ENCODE peak calls at places on chromosomes 3 and 15, in nine cellular contexts. T is CD4-positive, alpha-beta memory T cell; M is endodermal cell; K is left cardiac atrium; J is amniotic stem cell; L is CD4-positive, CD25-positive, alpha-beta regulatory T cell; G is Kasumi-1; I is GM13976; S is activated gamma-delta T cell treated with Interleukin-2 at 50 U/mL for 16 hours. E is an unnamed sample.
A peak's percentile ranks its signal among the peaks of the same experiment; 100 is the strongest.

GRCh38 chr3:122183521-122183892 is at the start of gene CASR:
- DNase-seq in M (peak; percentile 74), K (no peak), J (no peak), I (peak; percentile 34), T (no peak), L (no peak), G (no peak), S (no peak), E (no peak)

GRCh38 chr3:115071611-115072010 is 75.5 kb downstream of the ZBTB20 start:
- DNase-seq in T (no peak), G (no peak), K (peak; percentile 22), S (no peak), J (no peak), M (no peak), I (no peak), L (no peak), E (no peak)

GRCh38 chr15:38054488-38054887 is 120.0 kb downstream of the TMCO5A start:
- DNase-seq in K (no peak), I (no peak), J (no peak), G (no peak), M (no peak), L (no peak), T (no peak), S (no peak), E (no peak)

GRCh38 chr15:58770519-58770856 is 614 bp upstream of the MINDY2 start:
- DNase-seq in K (no peak), G (no peak), J (no peak), L (no peak), S (no peak), I (peak; percentile 66), T (no peak), M (no peak), E (no peak)

GRCh38 chr3:68904578-68904977 is 27.8 kb downstream of the TAFA4 start:
- DNase-seq in J (no peak), S (no peak), M (no peak), L (no peak), I (no peak), K (no peak), G (no peak), T (no peak), E (no peak)

GRCh38 chr3:64687781-64688515 is at the start of gene ADAMTS9:
- DNase-seq in I (peak; percentile 21), S (no peak), J (no peak), L (no peak), T (no peak), M (peak; percentile 92), G (no peak), K (peak; percentile 89), E (no peak)

GRCh38 chr15:97929456-97930229 is 30.9 kb upstream of the ARRDC4 start:
- DNase-seq in G (no peak), L (no peak), J (no peak), S (no peak), I (no peak), M (no peak), T (no peak), K (no peak), E (no peak)

GRCh38 chr15:59232476-59232875 is 25.8 kb downstream of the LDHAL6B start:
- DNase-seq in L (no peak), J (peak; percentile 35), I (no peak), K (no peak), M (no peak), S (no peak), T (no peak), G (no peak), E (no peak)

GRCh38 chr15:39302936-39303335 is 277.9 kb upstream of the THBS1 start:
- DNase-seq in G (no peak), I (no peak), K (no peak), L (no peak), S (no peak), T (no peak), M (no peak), J (no peak), E (no peak)

GRCh38 chr3:31103181-31103580 is 208.7 kb upstream of the GADL1 start:
- DNase-seq in L (no peak), G (no peak), K (no peak), T (no peak), J (no peak), S (no peak), I (no peak), M (no peak), E (no peak)

GRCh38 chr3:183710231-183710630 is 12.6 kb downstream of the YEATS2 start:
- DNase-seq in M (no peak), T (no peak), L (no peak), G (no peak), K (no peak), J (no peak), I (no peak), S (no peak), E (no peak)

GRCh38 chr3:43647331-43648166 is 25.7 kb upstream of the ANO10 start:
- DNase-seq in T (no peak), M (no peak), J (no peak), K (no peak), L (no peak), G (no peak), S (no peak), I (no peak), E (no peak)

GRCh38 chr15:98311566-98312188 is 336.7 kb upstream of the IGF1R start:
- DNase-seq in S (peak; percentile 67), G (peak; percentile 85), T (peak; percentile 45), K (peak; percentile 80), I (peak; percentile 71), M (peak; percentile 92), L (peak; percentile 23), J (peak; percentile 26), E (peak; percentile 24)

GRCh38 chr3:24254649-24255048 is 240.0 kb downstream of the THRB start:
- DNase-seq in S (no peak), M (no peak), G (no peak), I (no peak), T (no peak), J (peak; percentile 34), K (no peak), L (no peak), E (no peak)

GRCh38 chr15:98160236-98160635 is 199.7 kb downstream of the ARRDC4 start:
- DNase-seq in T (peak; percentile 57), I (no peak), M (no peak), G (peak; percentile 94), L (no peak), K (no peak), S (peak; percentile 7), J (no peak), E (no peak)

GRCh38 chr3:156459434-156459833 is 95.5 kb downstream of the SSR3 start:
- DNase-seq in G (no peak), K (peak; percentile 31), J (no peak), I (no peak), M (no peak), S (no peak), L (no peak), T (no peak), E (no peak)

GRCh38 chr15:85905626-85906025 is 110.9 kb upstream of the KLHL25 start:
- DNase-seq in T (no peak), J (no peak), K (no peak), S (no peak), G (no peak), L (no peak), I (no peak), M (no peak), E (no peak)

GRCh38 chr3:9147215-9147895 is 102.1 kb downstream of the SRGAP3 start:
- DNase-seq in G (no peak), L (no peak), T (no peak), M (no peak), K (no peak), I (no peak), J (no peak), S (no peak), E (no peak)

GRCh38 chr3:13557417-13557816 is 8.5 kb downstream of the FBLN2 start:
- DNase-seq in I (no peak), S (no peak), L (no peak), G (no peak), T (no peak), J (no peak), K (no peak), M (no peak), E (no peak)

GRCh38 chr15:90550919-90551318 is 21.2 kb downstream of the CRTC3 start:
- DNase-seq in J (no peak), I (no peak), K (no peak), L (no peak), T (no peak), G (peak; percentile 71), M (no peak), S (no peak), E (no peak)

GRCh38 chr3:42190701-42191442 is 75.1 kb downstream of the CCK start:
- DNase-seq in J (peak; percentile 44), T (peak; percentile 52), G (peak; percentile 50), I (peak; percentile 59), L (peak; percentile 43), M (peak; percentile 93), S (peak; percentile 75), K (peak; percentile 49), E (peak; percentile 54)

GRCh38 chr3:159170436-159171003 is 368.7 kb downstream of the MFSD1 start:
- DNase-seq in L (no peak), I (no peak), G (no peak), S (no peak), M (no peak), J (no peak), T (no peak), K (no peak), E (no peak)

GRCh38 chr3:42513121-42513520 is 10.7 kb downstream of the VIPR1 start:
- DNase-seq in J (no peak), S (no peak), M (no peak), I (no peak), K (peak; percentile 21), G (no peak), T (no peak), L (no peak), E (no peak)

GRCh38 chr15:99931703-99932603 is 198.7 kb upstream of the LYSMD4 start:
- DNase-seq in T (no peak), S (no peak), L (no peak), J (no peak), I (no peak), K (no peak), G (no peak), M (peak; percentile 42), E (no peak)

GRCh38 chr3:140164156-140164555 is 229.2 kb downstream of the CLSTN2 start:
- DNase-seq in S (no peak), I (no peak), T (no peak), L (no peak), G (no peak), M (no peak), K (no peak), J (no peak), E (no peak)

GRCh38 chr3:41155834-41156233 is 43.5 kb upstream of the CTNNB1 start:
- DNase-seq in M (peak; percentile 32), S (no peak), L (no peak), J (no peak), K (no peak), G (no peak), T (no peak), I (no peak), E (no peak)

GRCh38 chr3:148131990-148132638 is 565.6 kb upstream of the AGTR1 start:
- DNase-seq in G (no peak), I (no peak), S (no peak), T (no peak), K (no peak), M (no peak), J (no peak), L (no peak), E (no peak)

GRCh38 chr3:122100591-122101491 is 45.7 kb downstream of the CD86 start:
- DNase-seq in J (no peak), T (peak; percentile 36), G (no peak), S (no peak), M (no peak), K (no peak), I (peak; percentile 23), L (no peak), E (no peak)

GRCh38 chr3:86985427-86985826 is 5.5 kb downstream of the VGLL3 start:
- DNase-seq in L (no peak), M (no peak), T (no peak), G (no peak), J (no peak), S (no peak), I (no peak), K (no peak), E (no peak)

GRCh38 chr3:49650651-49651050 is 23.5 kb upstream of the APEH start:
- DNase-seq in L (no peak), G (no peak), M (no peak), J (no peak), I (no peak), S (no peak), T (no peak), K (no peak), E (no peak)

GRCh38 chr15:71440479-71441071 is 325.3 kb downstream of the THSD4 start:
- DNase-seq in I (peak; percentile 45), K (no peak), M (no peak), T (peak; percentile 32), G (peak; percentile 71), L (no peak), S (no peak), J (peak; percentile 33), E (peak; percentile 16)